ENCODE peak calls at places on chromosome X, in five cellular contexts. One of them, this sample, is unnamed.

GRCh38 chrX:97563531-97564133 is 679.9 kb downstream of the RPA4 start:
- DNase-seq in neural progenitor cell: no peak
- DNase-seq in sigmoid colon: peak; percentile 65
- DNase-seq in AG04450: peak; percentile 13
- DNase-seq in heart right ventricle: no peak
- DNase-seq in this sample: no peak

GRCh38 chrX:78119521-78120227 is 15.6 kb downstream of the PGK1 start:
- DNase-seq in heart right ventricle: no peak
- DNase-seq in sigmoid colon: no peak
- DNase-seq in neural progenitor cell: no peak
- DNase-seq in AG04450: no peak
- DNase-seq in this sample: no peak

GRCh38 chrX:134733595-134733994 is 75.3 kb upstream of the PLAC1 start:
- DNase-seq in sigmoid colon: no peak
- DNase-seq in heart right ventricle: no peak
- DNase-seq in AG04450: no peak
- DNase-seq in neural progenitor cell: no peak
- DNase-seq in this sample: no peak

GRCh38 chrX:13666836-13667235 is 13.9 kb downstream of the TCEANC start:
- DNase-seq in heart right ventricle: peak; percentile 19
- DNase-seq in AG04450: no peak
- DNase-seq in sigmoid colon: no peak
- DNase-seq in neural progenitor cell: no peak
- DNase-seq in this sample: peak; percentile 45

GRCh38 chrX:31870267-31870666 is 798.4 kb upstream of the FTHL17 start:
- DNase-seq in neural progenitor cell: no peak
- DNase-seq in heart right ventricle: no peak
- DNase-seq in sigmoid colon: no peak
- DNase-seq in AG04450: no peak
- DNase-seq in this sample: no peak

GRCh38 chrX:134546187-134546586 is 86.2 kb downstream of the HPRT1 start:
- DNase-seq in heart right ventricle: no peak
- DNase-seq in sigmoid colon: no peak
- DNase-seq in neural progenitor cell: no peak
- DNase-seq in AG04450: no peak
- DNase-seq in this sample: no peak

GRCh38 chrX:97685753-97686152 is 802.0 kb downstream of the RPA4 start:
- DNase-seq in sigmoid colon: no peak
- DNase-seq in heart right ventricle: no peak
- DNase-seq in AG04450: no peak
- DNase-seq in neural progenitor cell: peak; percentile 46
- DNase-seq in this sample: peak; percentile 18

GRCh38 chrX:97398030-97398551 is 514.4 kb downstream of the RPA4 start:
- DNase-seq in AG04450: no peak
- DNase-seq in neural progenitor cell: no peak
- DNase-seq in sigmoid colon: no peak
- DNase-seq in heart right ventricle: no peak
- DNase-seq in this sample: no peak

GRCh38 chrX:150625107-150625506 is 56.7 kb downstream of the MTM1 start:
- DNase-seq in sigmoid colon: no peak
- DNase-seq in neural progenitor cell: no peak
- DNase-seq in AG04450: no peak
- DNase-seq in heart right ventricle: no peak
- DNase-seq in this sample: no peak

GRCh38 chrX:154328646-154329045 is 33.1 kb downstream of the TKTL1 start:
- DNase-seq in heart right ventricle: no peak
- DNase-seq in sigmoid colon: no peak
- DNase-seq in neural progenitor cell: no peak
- DNase-seq in AG04450: no peak
- DNase-seq in this sample: no peak

GRCh38 chrX:119885554-119886428 is 9.9 kb upstream of the AKAP14 start:
- DNase-seq in AG04450: no peak
- DNase-seq in neural progenitor cell: no peak
- DNase-seq in heart right ventricle: no peak
- DNase-seq in sigmoid colon: peak; percentile 9
- DNase-seq in this sample: no peak

GRCh38 chrX:31397119-31397518 is 325.3 kb upstream of the FTHL17 start:
- DNase-seq in heart right ventricle: no peak
- DNase-seq in neural progenitor cell: no peak
- DNase-seq in sigmoid colon: no peak
- DNase-seq in AG04450: no peak
- DNase-seq in this sample: no peak

GRCh38 chrX:110414679-110415439 is 56.2 kb downstream of the RTL9 start:
- DNase-seq in neural progenitor cell: no peak
- DNase-seq in heart right ventricle: no peak
- DNase-seq in sigmoid colon: no peak
- DNase-seq in AG04450: no peak
- DNase-seq in this sample: no peak

GRCh38 chrX:48487362-48487785 is 11.4 kb downstream of the FTSJ1 start:
- DNase-seq in neural progenitor cell: no peak
- DNase-seq in AG04450: peak; percentile 37
- DNase-seq in sigmoid colon: no peak
- DNase-seq in heart right ventricle: no peak
- DNase-seq in this sample: peak; percentile 17

GRCh38 chrX:153924149-153924861 is 1.8 kb downstream of the ARHGAP4 start:
- DNase-seq in neural progenitor cell: peak; percentile 57
- DNase-seq in heart right ventricle: no peak
- DNase-seq in sigmoid colon: no peak
- DNase-seq in AG04450: no peak
- DNase-seq in this sample: peak; percentile 64

GRCh38 chrX:70769659-70770232 is 138.8 kb downstream of the TEX11 start:
- DNase-seq in AG04450: no peak
- DNase-seq in neural progenitor cell: no peak
- DNase-seq in heart right ventricle: no peak
- DNase-seq in sigmoid colon: no peak
- DNase-seq in this sample: no peak

GRCh38 chrX:37330642-37331041 is 18.5 kb upstream of the PRRG1 start:
- DNase-seq in sigmoid colon: no peak
- DNase-seq in heart right ventricle: no peak
- DNase-seq in neural progenitor cell: no peak
- DNase-seq in AG04450: no peak
- DNase-seq in this sample: no peak

GRCh38 chrX:13170966-13171558 is 126.6 kb upstream of the FAM9C start:
- DNase-seq in heart right ventricle: no peak
- DNase-seq in sigmoid colon: no peak
- DNase-seq in AG04450: no peak
- DNase-seq in neural progenitor cell: no peak
- DNase-seq in this sample: no peak

GRCh38 chrX:94524867-94525266 is 850.9 kb downstream of the FAM133A start:
- DNase-seq in heart right ventricle: no peak
- DNase-seq in sigmoid colon: no peak
- DNase-seq in neural progenitor cell: no peak
- DNase-seq in AG04450: no peak
- DNase-seq in this sample: no peak

GRCh38 chrX:17655232-17656034 is 81.9 kb upstream of the SCML1 start:
- DNase-seq in sigmoid colon: no peak
- DNase-seq in heart right ventricle: peak; percentile 11
- DNase-seq in AG04450: no peak
- DNase-seq in neural progenitor cell: peak; percentile 52
- DNase-seq in this sample: peak; percentile 27

GRCh38 chrX:113473418-113473817 is 632.8 kb upstream of the AMOT start:
- DNase-seq in AG04450: no peak
- DNase-seq in neural progenitor cell: no peak
- DNase-seq in heart right ventricle: no peak
- DNase-seq in sigmoid colon: no peak
- DNase-seq in this sample: no peak

GRCh38 chrX:113470166-113470565 is 629.5 kb upstream of the AMOT start:
- DNase-seq in sigmoid colon: no peak
- DNase-seq in AG04450: no peak
- DNase-seq in heart right ventricle: no peak
- DNase-seq in neural progenitor cell: no peak
- DNase-seq in this sample: no peak
- H3K4me3 ChIP-seq in sigmoid colon: no peak overlapping the region
- H3K4me3 ChIP-seq in AG04450: no peak overlapping the region
- H3K4me3 ChIP-seq in heart right ventricle: no peak overlapping the region
- H3K4me3 ChIP-seq in neural progenitor cell: no peak overlapping the region
- H3K4me3 ChIP-seq in this sample: no peak overlapping the region

DNA sequence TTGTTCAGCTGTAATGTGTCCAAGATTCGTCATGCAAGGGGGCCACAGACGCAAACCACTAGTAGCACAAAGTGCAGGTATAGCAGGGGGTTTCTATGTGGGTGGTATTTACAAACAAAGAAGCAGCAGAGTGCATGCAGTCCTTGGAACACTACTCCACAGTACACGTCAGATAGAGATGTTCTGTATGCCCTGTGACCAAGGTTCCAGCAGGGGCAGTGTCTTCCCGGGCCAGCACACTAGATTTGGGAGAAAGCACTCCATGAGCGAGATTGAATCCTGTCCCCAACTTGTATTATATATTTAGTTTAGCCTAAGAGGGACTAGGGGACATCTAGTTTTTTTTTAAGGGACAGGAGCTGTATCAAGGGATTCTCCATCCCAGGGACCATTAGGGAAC is 54.4 kb upstream of the ESX1 start:
- DNase-seq in neural progenitor cell: peak; percentile 17
- DNase-seq in heart right ventricle: no peak
- DNase-seq in AG04450: no peak
- DNase-seq in sigmoid colon: no peak
- DNase-seq in this sample: no peak
- TF ChIP-seq CTCF in neural progenitor cell: peak; percentile 29
- TF ChIP-seq CTCF in heart right ventricle: no peak
- TF ChIP-seq CTCF in AG04450: peak; percentile 18
- TF ChIP-seq CTCF in sigmoid colon: no peak
- TF ChIP-seq CTCF in this sample: no peak

GRCh38 chrX:136185409-136186022 is 38.2 kb downstream of the FHL1 start:
- DNase-seq in heart right ventricle: no peak
- DNase-seq in AG04450: no peak
- DNase-seq in sigmoid colon: no peak
- DNase-seq in neural progenitor cell: no peak
- DNase-seq in this sample: no peak
- H3K4me3 ChIP-seq in heart right ventricle: peak overlapping the region; percentile 5
- H3K4me3 ChIP-seq in AG04450: no peak overlapping the region
- H3K4me3 ChIP-seq in sigmoid colon: no peak overlapping the region
- H3K4me3 ChIP-seq in neural progenitor cell: no peak overlapping the region
- H3K4me3 ChIP-seq in this sample: no peak overlapping the region

GRCh38 chrX:40867352-40867751 is 132.0 kb upstream of the MED14 start:
- DNase-seq in heart right ventricle: no peak
- DNase-seq in neural progenitor cell: no peak
- DNase-seq in sigmoid colon: no peak
- DNase-seq in AG04450: no peak
- DNase-seq in this sample: no peak

GRCh38 chrX:40868868-40869267 is 133.5 kb upstream of the MED14 start:
- DNase-seq in AG04450: no peak
- DNase-seq in heart right ventricle: no peak
- DNase-seq in sigmoid colon: no peak
- DNase-seq in neural progenitor cell: no peak
- DNase-seq in this sample: no peak

GRCh38 chrX:40866878-40867277 is 131.5 kb upstream of the MED14 start:
- DNase-seq in heart right ventricle: no peak
- DNase-seq in sigmoid colon: no peak
- DNase-seq in neural progenitor cell: no peak
- DNase-seq in AG04450: no peak
- DNase-seq in this sample: no peak

DNA sequence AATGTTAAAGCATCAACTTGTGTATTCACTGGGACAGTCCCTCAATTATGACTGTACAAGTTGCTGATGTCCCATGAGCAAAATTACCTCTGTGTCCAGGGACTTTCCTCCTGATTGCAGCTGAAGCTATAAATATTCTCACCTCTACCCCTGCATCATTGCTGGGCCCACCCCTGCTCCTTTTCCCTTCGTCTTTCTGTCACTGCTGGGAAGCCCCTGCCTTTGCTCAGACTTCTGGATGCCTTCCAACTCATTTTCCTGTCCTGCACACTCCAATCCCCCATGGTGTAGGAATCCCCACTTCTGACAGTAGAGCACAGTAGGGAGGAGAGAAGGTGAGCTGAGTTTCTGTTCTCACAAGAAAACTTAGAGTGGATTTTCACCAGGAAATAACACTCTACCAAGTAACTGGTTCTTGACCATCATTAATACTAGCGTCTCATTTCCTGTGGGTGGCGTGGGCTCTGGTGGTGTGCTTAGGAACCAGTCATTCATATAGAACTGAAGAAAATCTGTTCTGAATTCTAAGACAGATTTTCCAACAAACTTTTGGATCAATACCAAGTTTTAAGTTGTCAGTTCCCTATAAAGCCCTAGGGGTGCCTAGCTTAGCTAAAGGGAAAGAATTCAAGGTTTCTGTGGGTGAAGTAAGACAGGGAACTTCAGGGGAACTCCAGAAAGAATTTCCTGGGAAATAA is 136.2 kb upstream of the MED14 start:
- DNase-seq in sigmoid colon: no peak
- DNase-seq in neural progenitor cell: no peak
- DNase-seq in heart right ventricle: no peak
- DNase-seq in AG04450: no peak
- DNase-seq in this sample: no peak
- TF ChIP-seq CTCF in sigmoid colon: no peak
- TF ChIP-seq CTCF in neural progenitor cell: no peak
- TF ChIP-seq CTCF in heart right ventricle: no peak
- TF ChIP-seq CTCF in AG04450: peak; percentile 12
- TF ChIP-seq CTCF in this sample: no peak

GRCh38 chrX:24166078-24166477 is 16.5 kb downstream of the ZFX start:
- DNase-seq in sigmoid colon: no peak
- DNase-seq in AG04450: no peak
- DNase-seq in neural progenitor cell: no peak
- DNase-seq in heart right ventricle: no peak
- DNase-seq in this sample: no peak

GRCh38 chrX:24173115-24173847 is 23.8 kb downstream of the ZFX start:
- DNase-seq in sigmoid colon: no peak
- DNase-seq in neural progenitor cell: no peak
- DNase-seq in heart right ventricle: no peak
- DNase-seq in AG04450: no peak
- DNase-seq in this sample: no peak

GRCh38 chrX:24167719-24168472 is 18.4 kb downstream of the ZFX start:
- DNase-seq in neural progenitor cell: no peak
- DNase-seq in AG04450: no peak
- DNase-seq in sigmoid colon: no peak
- DNase-seq in heart right ventricle: no peak
- DNase-seq in this sample: no peak

GRCh38 chrX:24169211-24169610 is 19.7 kb downstream of the ZFX start:
- DNase-seq in heart right ventricle: no peak
- DNase-seq in neural progenitor cell: no peak
- DNase-seq in AG04450: no peak
- DNase-seq in sigmoid colon: no peak
- DNase-seq in this sample: no peak

GRCh38 chrX:24168807-24169206 is 19.3 kb downstream of the ZFX start:
- DNase-seq in sigmoid colon: no peak
- DNase-seq in heart right ventricle: no peak
- DNase-seq in neural progenitor cell: no peak
- DNase-seq in AG04450: no peak
- DNase-seq in this sample: no peak
- H3K4me3 ChIP-seq in sigmoid colon: no peak overlapping the region
- H3K4me3 ChIP-seq in heart right ventricle: no peak overlapping the region
- H3K4me3 ChIP-seq in neural progenitor cell: no peak overlapping the region
- H3K4me3 ChIP-seq in AG04450: no peak overlapping the region
- H3K4me3 ChIP-seq in this sample: no peak overlapping the region

This sample was measured in dorsolateral prefrontal cortex.